ENCODE peak calls at places on chromosomes 2 and 18, in six cellular contexts. One of them, this sample, is unnamed.

GRCh38 chr2:172438741-172439508 is 11.5 kb downstream of the ITGA6 start:
- DNase-seq in NCI-H1105: no peak
- DNase-seq in AG08395: peak; percentile 38
- DNase-seq in tibial artery: no peak
- DNase-seq in ACHN: peak; percentile 40
- DNase-seq in retina: no peak
- DNase-seq in this sample: peak; percentile 69

GRCh38 chr2:127176371-127177311 is 43.5 kb downstream of the CYP27C1 start:
- DNase-seq in NCI-H1105: no peak
- DNase-seq in AG08395: peak; percentile 78
- DNase-seq in tibial artery: peak; percentile 64
- DNase-seq in ACHN: no peak
- DNase-seq in retina: peak; percentile 68
- DNase-seq in this sample: no peak

GRCh38 chr2:9390151-9390850 is 33.0 kb downstream of the ITGB1BP1 start:
- DNase-seq in NCI-H1105: no peak
- DNase-seq in AG08395: no peak
- DNase-seq in tibial artery: peak; percentile 41
- DNase-seq in ACHN: no peak
- DNase-seq in retina: no peak
- DNase-seq in this sample: no peak

GRCh38 chr2:65320042-65320711 is 92.5 kb downstream of the ACTR2 start:
- DNase-seq in NCI-H1105: no peak
- DNase-seq in AG08395: peak; percentile 85
- DNase-seq in tibial artery: no peak
- DNase-seq in ACHN: peak; percentile 97
- DNase-seq in retina: no peak
- DNase-seq in this sample: peak; percentile 5

GRCh38 chr2:166230024-166230723 is 102.4 kb upstream of the SCN1A start:
- DNase-seq in NCI-H1105: no peak
- DNase-seq in AG08395: no peak
- DNase-seq in tibial artery: no peak
- DNase-seq in ACHN: no peak
- DNase-seq in retina: no peak
- DNase-seq in this sample: peak; percentile 54

GRCh38 chr2:171675810-171676345 is 11.4 kb upstream of the DYNC1I2 start:
- DNase-seq in NCI-H1105: no peak
- DNase-seq in AG08395: no peak
- DNase-seq in tibial artery: no peak
- DNase-seq in ACHN: no peak
- DNase-seq in retina: no peak
- DNase-seq in this sample: no peak

GRCh38 chr2:33378551-33379220 is 97.8 kb upstream of the RASGRP3 start:
- DNase-seq in NCI-H1105: no peak
- DNase-seq in AG08395: no peak
- DNase-seq in tibial artery: no peak
- DNase-seq in ACHN: no peak
- DNase-seq in retina: peak; percentile 54
- DNase-seq in this sample: no peak

GRCh38 chr2:121705958-121706357 is 30.7 kb downstream of the NIFK start:
- DNase-seq in NCI-H1105: no peak
- DNase-seq in AG08395: no peak
- DNase-seq in tibial artery: no peak
- DNase-seq in ACHN: no peak
- DNase-seq in retina: no peak
- DNase-seq in this sample: no peak

GRCh38 chr18:59881728-59882685 is 17.8 kb upstream of the PMAIP1 start:
- DNase-seq in NCI-H1105: no peak
- DNase-seq in AG08395: peak; percentile 32
- DNase-seq in tibial artery: no peak
- DNase-seq in ACHN: no peak
- DNase-seq in retina: no peak
- DNase-seq in this sample: peak; percentile 78

GRCh38 chr18:13587937-13588336 is 138.4 kb downstream of the FAM210A start:
- DNase-seq in NCI-H1105: no peak
- DNase-seq in AG08395: no peak
- DNase-seq in tibial artery: no peak
- DNase-seq in ACHN: no peak
- DNase-seq in retina: no peak
- DNase-seq in this sample: no peak

GRCh38 chr2:136932700-136933099 is 167.4 kb downstream of the THSD7B start:
- DNase-seq in NCI-H1105: no peak
- DNase-seq in AG08395: no peak
- DNase-seq in tibial artery: no peak
- DNase-seq in ACHN: peak; percentile 51
- DNase-seq in retina: peak; percentile 48
- DNase-seq in this sample: no peak

GRCh38 chr2:128600606-128601297 is 282.1 kb upstream of the HS6ST1 start:
- DNase-seq in NCI-H1105: no peak
- DNase-seq in AG08395: no peak
- DNase-seq in tibial artery: peak; percentile 23
- DNase-seq in ACHN: no peak
- DNase-seq in retina: peak; percentile 60
- DNase-seq in this sample: no peak

GRCh38 chr18:11808001-11808855 is 43.0 kb upstream of the CHMP1B start:
- DNase-seq in NCI-H1105: no peak
- DNase-seq in AG08395: peak; percentile 23
- DNase-seq in tibial artery: no peak
- DNase-seq in ACHN: peak; percentile 2
- DNase-seq in retina: no peak
- DNase-seq in this sample: no peak

GRCh38 chr2:69382547-69382946 is 4.5 kb downstream of the GFPT1 start:
- DNase-seq in NCI-H1105: no peak
- DNase-seq in AG08395: no peak
- DNase-seq in tibial artery: no peak
- DNase-seq in ACHN: peak; percentile 45
- DNase-seq in retina: no peak
- DNase-seq in this sample: no peak

GRCh38 chr2:29130295-29130694 is 15.1 kb downstream of the CLIP4 start:
- DNase-seq in NCI-H1105: no peak
- DNase-seq in AG08395: peak; percentile 59
- DNase-seq in tibial artery: no peak
- DNase-seq in ACHN: peak; percentile 86
- DNase-seq in retina: no peak
- DNase-seq in this sample: peak; percentile 80

GRCh38 chr2:160407393-160408204 is 86.0 kb downstream of the RBMS1 start:
- DNase-seq in NCI-H1105: peak; percentile 40
- DNase-seq in AG08395: peak; percentile 81
- DNase-seq in tibial artery: peak; percentile 75
- DNase-seq in ACHN: peak; percentile 68
- DNase-seq in retina: peak; percentile 85
- DNase-seq in this sample: peak; percentile 65

GRCh38 chr18:43970656-43971055 is 693.4 kb upstream of the SYT4 start:
- DNase-seq in NCI-H1105: no peak
- DNase-seq in AG08395: no peak
- DNase-seq in tibial artery: no peak
- DNase-seq in ACHN: peak; percentile 6
- DNase-seq in retina: no peak
- DNase-seq in this sample: no peak